ENCODE peak calls at places on chromosomes 7 and 10, in five cellular contexts. U is suprapubic skin, B is spleen, G is substantia nigra, A is T-helper 17 cell. N is an unnamed sample.

GRCh38 chr7:13920053-13920697 is 69.3 kb downstream of the ETV1 start:
- DNase-seq in U (no peak), B (no peak), G (no peak), A (no peak), N (no peak)

GRCh38 chr7:25716421-25716820 is 435.6 kb upstream of the NFE2L3 start:
- DNase-seq in U (no peak), B (no peak), G (no peak), A (no peak), N (no peak)

GRCh38 chr7:148782757-148783456 is 84.2 kb downstream of the CUL1 start:
- DNase-seq in U (no peak), B (no peak), G (no peak), A (no peak), N (no peak)

GRCh38 chr10:15316877-15317464 is 54.1 kb downstream of the FAM171A1 start:
- DNase-seq in U (no peak), B (no peak), G (no peak), A (no peak), N (no peak)

GRCh38 chr7:135801877-135802276 is 53.3 kb upstream of the FAM180A start:
- DNase-seq in U (no peak), B (no peak), G (no peak), A (no peak), N (no peak)

GRCh38 chr10:88755753-88756152 is 4.1 kb upstream of the LIPN start:
- DNase-seq in U (no peak), B (no peak), G (no peak), A (no peak), N (no peak)

GRCh38 chr7:5266148-5267028 is 16.4 kb upstream of the SLC29A4 start:
- DNase-seq in U (no peak), B (no peak), G (no peak), A (no peak), N (no peak)

GRCh38 chr7:47743898-47744612 is 162.1 kb upstream of the TNS3 start:
- DNase-seq in U (no peak), B (peak), G (no peak), A (no peak), N (no peak)

GRCh38 chr7:137771679-137772078 is 75.1 kb downstream of the DGKI start:
- DNase-seq in U (no peak), B (no peak), G (no peak), A (no peak), N (no peak)

GRCh38 chr10:71156436-71156835 is 55.9 kb upstream of the UNC5B start:
- DNase-seq in U (no peak), B (no peak), G (no peak), A (no peak), N (no peak)

GRCh38 chr7:17368856-17369520 is 70.5 kb downstream of the AHR start:
- DNase-seq in U (no peak), B (no peak), G (no peak), A (no peak), N (no peak)

GRCh38 chr10:69337312-69338132 is 59.2 kb downstream of the HK1 start:
- DNase-seq in U (peak), B (no peak), G (no peak), A (no peak), N (peak)